ENCODE peak calls at places on chromosome 10, in seven cellular contexts. F is mammary epithelial cell; A is sciatic nerve; E is stimulated activated CD4-positive, alpha-beta T cell treated with anti-CD3 and anti-CD28 coated beads, Interleukin-2, amount 100 ng/mL, for 48 hours; I is EH; P is anterior cingulate cortex; L is T1000. D is an unnamed sample.

GRCh38 chr10:121469797-121470606 is 128.2 kb downstream of the FGFR2 start:
- DNase-seq in A (no peak), L (no peak), F (no peak), E (no peak), I (no peak), P (no peak), D (no peak)

GRCh38 chr10:124636271-124636993 is 107.7 kb downstream of the FAM53B start:
- DNase-seq in I (no peak), L (no peak), P (no peak), E (no peak), F (no peak), A (no peak), D (no peak)

GRCh38 chr10:14665865-14666857 is 108.5 kb downstream of the FAM107B start:
- DNase-seq in L (no peak), E (no peak), I (peak), F (no peak), A (no peak), P (no peak), D (peak)

GRCh38 chr10:97575101-97575668 is 2.6 kb downstream of the ANKRD2 start:
- DNase-seq in I (no peak), P (no peak), L (no peak), E (no peak), A (no peak), F (no peak), D (peak)

GRCh38 chr10:93421426-93421825 is 60.7 kb downstream of the MYOF start:
- DNase-seq in P (no peak), A (no peak), L (no peak), I (no peak), F (no peak), E (no peak), D (peak)

GRCh38 chr10:97821308-97822038 is 28.2 kb upstream of the GOLGA7B start:
- DNase-seq in L (no peak), E (no peak), I (no peak), P (peak), A (no peak), F (no peak), D (no peak)

GRCh38 chr10:27447540-27447939 is 56.6 kb upstream of the RAB18 start:
- DNase-seq in I (no peak), P (no peak), F (no peak), A (no peak), E (no peak), L (no peak), D (no peak)

GRCh38 chr10:71124921-71125748 is 87.2 kb upstream of the UNC5B start:
- DNase-seq in L (no peak), A (no peak), P (no peak), I (no peak), E (no peak), F (no peak), D (peak)

GRCh38 chr10:49183596-49184542 is 4.3 kb downstream of the TMEM273 start:
- DNase-seq in F (no peak), P (no peak), L (no peak), I (no peak), E (no peak), A (peak), D (no peak)

GRCh38 chr10:13831711-13832110 is 244.9 kb downstream of the PRPF18 start:
- DNase-seq in P (no peak), A (no peak), I (peak), L (no peak), F (no peak), E (no peak), D (no peak)

GRCh38 chr10:6962576-6962975 is 382.5 kb upstream of the PRKCQ start:
- DNase-seq in P (no peak), A (no peak), I (no peak), F (no peak), L (no peak), E (no peak), D (no peak)

GRCh38 chr10:77188511-77188910 is 449.1 kb downstream of the KCNMA1 start:
- DNase-seq in L (no peak), F (peak), I (peak), A (no peak), P (no peak), E (no peak), D (no peak)

GRCh38 chr10:44571701-44572100 is 186.8 kb upstream of the CXCL12 start:
- DNase-seq in L (peak), E (no peak), I (peak), P (no peak), F (no peak), A (no peak), D (peak)

GRCh38 chr10:114024876-114025609 is 18.6 kb upstream of the ADRB1 start:
- DNase-seq in L (no peak), A (no peak), E (no peak), I (peak), P (no peak), F (no peak), D (no peak)

GRCh38 chr10:42955493-42955889 is 121.4 kb upstream of the RET start:
- DNase-seq in L (no peak), F (no peak), E (no peak), I (no peak), A (peak), P (no peak), D (no peak)

GRCh38 chr10:31242902-31243301 is 76.1 kb upstream of the ZEB1 start:
- DNase-seq in A (no peak), P (no peak), F (peak), I (peak), L (peak), E (peak), D (peak)

GRCh38 chr10:16314259-16314658 is 122.6 kb upstream of the PTER start:
- DNase-seq in F (no peak), P (no peak), I (no peak), E (no peak), L (no peak), A (no peak), D (peak)

GRCh38 chr10:30028006-30028441 is 31.4 kb downstream of the JCAD start:
- DNase-seq in A (peak), E (no peak), P (no peak), L (no peak), I (no peak), F (no peak), D (no peak)

GRCh38 chr10:2367083-2367482 is 629.8 kb upstream of the ADARB2 start:
- DNase-seq in F (no peak), A (no peak), I (no peak), L (no peak), E (no peak), P (no peak), D (no peak)

GRCh38 chr10:97101166-97101940 is 84.4 kb downstream of the SLIT1 start:
- DNase-seq in F (no peak), I (no peak), E (no peak), A (no peak), P (no peak), L (no peak), D (no peak)

GRCh38 chr10:641149-642010 is 48.1 kb downstream of the DIP2C start:
- DNase-seq in P (no peak), E (no peak), A (no peak), L (no peak), I (no peak), F (no peak), D (no peak)

GRCh38 chr10:14008648-14009072 is 322.1 kb downstream of the FRMD4A start:
- DNase-seq in L (no peak), A (no peak), P (no peak), E (no peak), F (no peak), I (peak), D (no peak)

GRCh38 chr10:86190291-86190690 is 176.3 kb downstream of the GRID1 start:
- DNase-seq in A (peak), F (no peak), P (no peak), I (no peak), E (no peak), L (no peak), D (no peak)

GRCh38 chr10:74337330-74338016 is 186.5 kb downstream of the ADK start:
- DNase-seq in L (no peak), A (no peak), F (peak), P (no peak), E (no peak), I (peak), D (peak)

GRCh38 chr10:93065675-93066543 is 5.3 kb downstream of the CYP26C1 start:
- DNase-seq in P (no peak), A (no peak), I (peak), E (no peak), F (no peak), L (no peak), D (peak)

GRCh38 chr10:118488710-118489497 is 106.5 kb downstream of the PRLHR start:
- DNase-seq in P (no peak), A (no peak), E (no peak), L (no peak), I (no peak), F (no peak), D (no peak)

GRCh38 chr10:22250897-22251605 is 33.2 kb upstream of the EBLN1 start:
- DNase-seq in L (no peak), A (no peak), F (no peak), I (no peak), P (no peak), E (no peak), D (no peak)

GRCh38 chr10:36023939-36024338 is 381.8 kb upstream of the FZD8 start:
- DNase-seq in L (peak), E (no peak), F (peak), P (no peak), A (no peak), I (peak), D (peak)

GRCh38 chr10:63738410-63738809 is 217.2 kb downstream of the REEP3 start:
- DNase-seq in I (peak), A (no peak), F (no peak), L (peak), P (no peak), E (no peak), D (peak)

GRCh38 chr10:71729023-71729649 is 9.6 kb upstream of the C10orf105 start:
- DNase-seq in A (no peak), I (peak), F (peak), E (no peak), L (no peak), P (no peak), D (no peak)

GRCh38 chr10:58017719-58018367 is 249.9 kb downstream of the IPMK start:
- DNase-seq in E (no peak), I (peak), F (peak), L (peak), A (no peak), P (no peak), D (no peak)

GRCh38 chr10:24843256-24843655 is 109.2 kb downstream of the PRTFDC1 start:
- DNase-seq in L (no peak), E (no peak), I (no peak), A (no peak), P (no peak), F (no peak), D (no peak)

GRCh38 chr10:67668448-67668847 is 27.5 kb downstream of the CTNNA3 start:
- DNase-seq in I (no peak), F (peak), A (no peak), L (no peak), P (no peak), E (no peak), D (no peak)

GRCh38 chr10:6513509-6513908 is 66.6 kb downstream of the PRKCQ start:
- DNase-seq in A (no peak), E (no peak), I (no peak), P (no peak), F (no peak), L (no peak), D (no peak)

GRCh38 chr10:31134303-31134928 is 102.8 kb upstream of the ZNF438 start:
- DNase-seq in A (no peak), F (peak), L (peak), P (peak), I (peak), E (no peak), D (peak)